ENCODE peak calls at places on chromosomes 16 and 17, in nine cellular contexts. L, V, R, G, K, F, N, J and T are unnamed samples.

GRCh38 chr16:78396673-78397072 is 297.2 kb downstream of the WWOX start:
- DNase-seq in L (no peak), V (no peak), R (no peak), G (no peak), K (no peak), F (no peak), N (no peak), J (no peak), T (peak; percentile 50)

GRCh38 chr17:2050871-2051387 is 4.0 kb upstream of the HIC1 start:
- DNase-seq in L (peak; percentile 42), V (no peak), R (no peak), G (no peak), K (peak; percentile 62), F (no peak), N (peak; percentile 3), J (no peak), T (peak; percentile 85)

GRCh38 chr16:10828851-10829331 is 10.3 kb upstream of the TVP23A start:
- DNase-seq in L (no peak), V (peak; percentile 78), R (peak; percentile 27), G (no peak), K (peak; percentile 9), F (peak; percentile 31), N (peak; percentile 94), J (peak; percentile 88), T (peak; percentile 38)

GRCh38 chr16:73020409-73020884 is 27.5 kb downstream of the ZFHX3 start:
- DNase-seq in L (no peak), V (peak; percentile 98), R (peak; percentile 46), G (peak; percentile 83), K (peak; percentile 95), F (peak; percentile 91), N (no peak), J (peak; percentile 79), T (peak; percentile 45)

GRCh38 chr17:77534137-77534536 is 393.4 kb downstream of the SEC14L1 start:
- DNase-seq in L (no peak), V (no peak), R (no peak), G (no peak), K (no peak), F (no peak), N (no peak), J (no peak), T (no peak)

GRCh38 chr16:65728172-65728571 is 606.3 kb upstream of the CDH11 start:
- DNase-seq in L (no peak), V (no peak), R (no peak), G (no peak), K (no peak), F (no peak), N (peak; percentile 8), J (no peak), T (no peak)

GRCh38 chr17:37239690-37240344 is 136.0 kb upstream of the C17orf78 start:
- DNase-seq in L (no peak), V (peak; percentile 24), R (no peak), G (peak; percentile 9), K (peak; percentile 47), F (no peak), N (peak; percentile 64), J (peak; percentile 46), T (peak; percentile 62)

GRCh38 chr16:2364638-2365210 is 24.2 kb upstream of the ABCA3 start:
- DNase-seq in L (no peak), V (no peak), R (no peak), G (no peak), K (no peak), F (no peak), N (peak; percentile 38), J (no peak), T (peak; percentile 57)

GRCh38 chr17:45334231-45334630 is 17.4 kb upstream of the MAP3K14 start:
- DNase-seq in L (no peak), V (no peak), R (no peak), G (no peak), K (no peak), F (peak; percentile 13), N (no peak), J (no peak), T (no peak)

GRCh38 chr17:58375811-58376210 is 23.8 kb upstream of the SUPT4H1 start:
- DNase-seq in L (no peak), V (no peak), R (no peak), G (no peak), K (no peak), F (no peak), N (no peak), J (no peak), T (no peak)

GRCh38 chr17:57097832-57098421 is 12.9 kb downstream of the AKAP1 start:
- DNase-seq in L (no peak), V (peak; percentile 55), R (no peak), G (no peak), K (peak; percentile 61), F (no peak), N (no peak), J (peak; percentile 90), T (no peak)